ENCODE peak calls at places on chromosomes 12 and 14, in nine cellular contexts. One of them, this sample, is unnamed.

GRCh38 chr14:33249361-33249760 is 310.7 kb downstream of the NPAS3 start:
- DNase-seq in CD8-positive, alpha-beta memory T cell: no peak
- DNase-seq in hepatocyte: no peak
- DNase-seq in transverse colon: no peak
- DNase-seq in aorta: no peak
- DNase-seq in lung: no peak
- DNase-seq in heart right ventricle: no peak
- DNase-seq in GM23248: no peak
- DNase-seq in cardiac muscle cell: no peak
- DNase-seq in this sample: no peak

GRCh38 chr14:55438066-55438683 is 2.2 kb downstream of the TBPL2 start:
- DNase-seq in transverse colon: no peak
- DNase-seq in lung: no peak
- DNase-seq in hepatocyte: peak; percentile 79
- DNase-seq in CD8-positive, alpha-beta memory T cell: no peak
- DNase-seq in cardiac muscle cell: peak; percentile 66
- DNase-seq in heart right ventricle: peak; percentile 20
- DNase-seq in aorta: no peak
- DNase-seq in GM23248: peak; percentile 85
- DNase-seq in this sample: no peak

GRCh38 chr12:132078190-132078589 is 65.9 kb downstream of the DDX51 start:
- DNase-seq in transverse colon: no peak
- DNase-seq in heart right ventricle: peak; percentile 43
- DNase-seq in hepatocyte: no peak
- DNase-seq in cardiac muscle cell: no peak
- DNase-seq in aorta: no peak
- DNase-seq in GM23248: peak; percentile 83
- DNase-seq in CD8-positive, alpha-beta memory T cell: no peak
- DNase-seq in lung: no peak
- DNase-seq in this sample: no peak

GRCh38 chr12:109134186-109134917 is 18.0 kb downstream of the ACACB start:
- DNase-seq in GM23248: peak; percentile 56
- DNase-seq in cardiac muscle cell: peak; percentile 36
- DNase-seq in aorta: no peak
- DNase-seq in hepatocyte: no peak
- DNase-seq in transverse colon: no peak
- DNase-seq in lung: peak; percentile 42
- DNase-seq in CD8-positive, alpha-beta memory T cell: no peak
- DNase-seq in heart right ventricle: peak; percentile 34
- DNase-seq in this sample: no peak

GRCh38 chr12:127803545-127803944 is 463.4 kb upstream of the TMEM132C start:
- DNase-seq in hepatocyte: no peak
- DNase-seq in aorta: no peak
- DNase-seq in heart right ventricle: no peak
- DNase-seq in GM23248: peak; percentile 53
- DNase-seq in lung: no peak
- DNase-seq in CD8-positive, alpha-beta memory T cell: no peak
- DNase-seq in transverse colon: no peak
- DNase-seq in cardiac muscle cell: no peak
- DNase-seq in this sample: no peak

GRCh38 chr12:103912069-103912468 is 18.1 kb upstream of the HSP90B1 start:
- DNase-seq in cardiac muscle cell: no peak
- DNase-seq in hepatocyte: no peak
- DNase-seq in CD8-positive, alpha-beta memory T cell: no peak
- DNase-seq in aorta: no peak
- DNase-seq in transverse colon: no peak
- DNase-seq in lung: no peak
- DNase-seq in GM23248: no peak
- DNase-seq in heart right ventricle: no peak
- DNase-seq in this sample: no peak

GRCh38 chr12:32312049-32312670 is 87.2 kb upstream of the FGD4 start:
- DNase-seq in GM23248: peak; percentile 81
- DNase-seq in CD8-positive, alpha-beta memory T cell: no peak
- DNase-seq in aorta: no peak
- DNase-seq in lung: no peak
- DNase-seq in hepatocyte: peak; percentile 81
- DNase-seq in cardiac muscle cell: peak; percentile 59
- DNase-seq in heart right ventricle: no peak
- DNase-seq in transverse colon: no peak
- DNase-seq in this sample: peak; percentile 9

GRCh38 chr14:33938131-33938949 is 12.5 kb downstream of the EGLN3 start:
- DNase-seq in lung: no peak
- DNase-seq in heart right ventricle: peak; percentile 81
- DNase-seq in GM23248: peak; percentile 19
- DNase-seq in transverse colon: peak; percentile 76
- DNase-seq in hepatocyte: peak; percentile 62
- DNase-seq in aorta: peak; percentile 86
- DNase-seq in CD8-positive, alpha-beta memory T cell: no peak
- DNase-seq in cardiac muscle cell: peak; percentile 91
- DNase-seq in this sample: no peak

GRCh38 chr12:26271024-26271423 is 75.7 kb downstream of the SSPN start:
- DNase-seq in GM23248: peak; percentile 16
- DNase-seq in heart right ventricle: no peak
- DNase-seq in aorta: no peak
- DNase-seq in CD8-positive, alpha-beta memory T cell: no peak
- DNase-seq in lung: no peak
- DNase-seq in cardiac muscle cell: no peak
- DNase-seq in transverse colon: no peak
- DNase-seq in hepatocyte: no peak
- DNase-seq in this sample: no peak

GRCh38 chr14:35331605-35332516 is 39.7 kb downstream of the PSMA6 start:
- DNase-seq in lung: peak; percentile 70
- DNase-seq in cardiac muscle cell: no peak
- DNase-seq in aorta: no peak
- DNase-seq in CD8-positive, alpha-beta memory T cell: no peak
- DNase-seq in hepatocyte: peak; percentile 80
- DNase-seq in GM23248: peak; percentile 46
- DNase-seq in transverse colon: peak; percentile 80
- DNase-seq in heart right ventricle: no peak
- DNase-seq in this sample: no peak

GRCh38 chr12:103423061-103423473 is 72.7 kb downstream of the C12orf42 start:
- DNase-seq in aorta: no peak
- DNase-seq in hepatocyte: no peak
- DNase-seq in cardiac muscle cell: no peak
- DNase-seq in lung: no peak
- DNase-seq in transverse colon: no peak
- DNase-seq in heart right ventricle: no peak
- DNase-seq in GM23248: no peak
- DNase-seq in CD8-positive, alpha-beta memory T cell: no peak
- DNase-seq in this sample: no peak

DNA sequence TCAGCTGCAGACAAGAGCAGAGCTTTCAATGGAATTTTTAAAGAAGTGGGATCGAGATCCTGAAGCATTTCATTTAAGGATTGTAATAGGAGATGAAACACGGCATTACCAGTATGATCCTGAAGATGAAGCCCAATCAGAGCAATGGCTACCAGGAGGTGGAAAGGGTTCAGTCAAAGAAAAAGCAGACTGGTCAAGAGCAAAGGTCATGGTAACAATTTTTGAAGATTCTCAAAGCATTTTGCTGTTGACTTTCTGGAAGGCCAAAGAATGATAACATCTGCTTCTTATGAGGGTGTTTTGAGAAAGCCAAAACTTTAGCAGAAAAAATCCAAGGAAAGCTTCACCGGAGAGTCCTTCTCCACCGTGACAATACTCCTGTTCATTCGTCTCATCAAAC is 204.3 kb upstream of the EEA1 start:
- DNase-seq in aorta: no peak
- DNase-seq in lung: no peak
- DNase-seq in GM23248: no peak
- DNase-seq in transverse colon: no peak
- DNase-seq in heart right ventricle: no peak
- DNase-seq in cardiac muscle cell: no peak
- DNase-seq in CD8-positive, alpha-beta memory T cell: no peak
- DNase-seq in hepatocyte: no peak
- DNase-seq in this sample: no peak
- H3K27ac ChIP-seq in aorta: no peak overlapping the region
- H3K27ac ChIP-seq in lung: no peak overlapping the region
- H3K27ac ChIP-seq in GM23248: no peak overlapping the region
- H3K27ac ChIP-seq in transverse colon: no peak overlapping the region
- H3K27ac ChIP-seq in heart right ventricle: no peak overlapping the region
- H3K27ac ChIP-seq in cardiac muscle cell: no peak overlapping the region
- H3K27ac ChIP-seq in CD8-positive, alpha-beta memory T cell: no peak overlapping the region
- H3K27ac ChIP-seq in hepatocyte: no peak overlapping the region
- H3K27ac ChIP-seq in this sample: no peak overlapping the region

DNA sequence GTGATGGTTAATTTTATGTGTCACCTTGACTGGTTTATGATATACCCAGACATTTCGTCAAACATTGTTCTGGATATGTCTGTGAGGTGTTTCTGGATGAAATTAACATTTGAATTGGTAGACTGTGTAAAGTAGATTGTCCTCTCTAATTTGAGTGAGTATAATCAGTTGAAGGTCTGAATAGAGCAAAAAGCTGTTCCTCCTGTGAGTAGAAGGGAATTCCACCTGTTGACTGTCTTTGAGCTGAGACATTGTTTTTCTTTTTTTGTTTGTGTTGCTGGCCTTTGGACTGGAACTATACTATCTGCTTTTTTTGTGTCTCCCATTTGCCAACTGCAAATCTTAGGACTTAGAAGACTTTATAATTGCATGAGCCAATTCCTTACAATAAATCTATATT is 920.9 kb upstream of the LRFN5 start:
- DNase-seq in transverse colon: no peak
- DNase-seq in GM23248: no peak
- DNase-seq in hepatocyte: no peak
- DNase-seq in heart right ventricle: no peak
- DNase-seq in cardiac muscle cell: no peak
- DNase-seq in CD8-positive, alpha-beta memory T cell: no peak
- DNase-seq in lung: no peak
- DNase-seq in aorta: no peak
- DNase-seq in this sample: no peak
- H3K9me3 ChIP-seq in transverse colon: peaks cover 4% of the 10 kb centered on the region
- H3K9me3 ChIP-seq in GM23248: no peaks in the 10 kb centered on the region
- H3K9me3 ChIP-seq in hepatocyte: no peaks in the 10 kb centered on the region
- H3K9me3 ChIP-seq in heart right ventricle: no peaks in the 10 kb centered on the region
- H3K9me3 ChIP-seq in cardiac muscle cell: no peaks in the 10 kb centered on the region
- H3K9me3 ChIP-seq in CD8-positive, alpha-beta memory T cell: no peaks in the 10 kb centered on the region
- H3K9me3 ChIP-seq in lung: no peaks in the 10 kb centered on the region
- H3K9me3 ChIP-seq in aorta: no peaks in the 10 kb centered on the region
- H3K9me3 ChIP-seq in this sample: no peaks in the 10 kb centered on the region

GRCh38 chr12:58914457-58914856 is 5.8 kb downstream of the LRIG3 start:
- DNase-seq in heart right ventricle: no peak
- DNase-seq in hepatocyte: no peak
- DNase-seq in lung: no peak
- DNase-seq in GM23248: peak; percentile 9
- DNase-seq in cardiac muscle cell: no peak
- DNase-seq in aorta: no peak
- DNase-seq in CD8-positive, alpha-beta memory T cell: no peak
- DNase-seq in transverse colon: no peak
- DNase-seq in this sample: no peak

GRCh38 chr12:58916891-58917570 is 3.3 kb downstream of the LRIG3 start:
- DNase-seq in hepatocyte: peak; percentile 52
- DNase-seq in GM23248: peak; percentile 79
- DNase-seq in transverse colon: peak; percentile 22
- DNase-seq in heart right ventricle: no peak
- DNase-seq in CD8-positive, alpha-beta memory T cell: no peak
- DNase-seq in aorta: no peak
- DNase-seq in cardiac muscle cell: no peak
- DNase-seq in lung: no peak
- DNase-seq in this sample: no peak

GRCh38 chr12:58916153-58916709 is 4.1 kb downstream of the LRIG3 start:
- DNase-seq in hepatocyte: no peak
- DNase-seq in transverse colon: no peak
- DNase-seq in GM23248: no peak
- DNase-seq in aorta: no peak
- DNase-seq in cardiac muscle cell: no peak
- DNase-seq in CD8-positive, alpha-beta memory T cell: no peak
- DNase-seq in heart right ventricle: no peak
- DNase-seq in lung: no peak
- DNase-seq in this sample: no peak

GRCh38 chr12:58917699-58918334 is 2.5 kb downstream of the LRIG3 start:
- DNase-seq in hepatocyte: no peak
- DNase-seq in CD8-positive, alpha-beta memory T cell: no peak
- DNase-seq in transverse colon: no peak
- DNase-seq in GM23248: peak; percentile 36
- DNase-seq in aorta: no peak
- DNase-seq in cardiac muscle cell: no peak
- DNase-seq in lung: no peak
- DNase-seq in heart right ventricle: no peak
- DNase-seq in this sample: no peak

DNA sequence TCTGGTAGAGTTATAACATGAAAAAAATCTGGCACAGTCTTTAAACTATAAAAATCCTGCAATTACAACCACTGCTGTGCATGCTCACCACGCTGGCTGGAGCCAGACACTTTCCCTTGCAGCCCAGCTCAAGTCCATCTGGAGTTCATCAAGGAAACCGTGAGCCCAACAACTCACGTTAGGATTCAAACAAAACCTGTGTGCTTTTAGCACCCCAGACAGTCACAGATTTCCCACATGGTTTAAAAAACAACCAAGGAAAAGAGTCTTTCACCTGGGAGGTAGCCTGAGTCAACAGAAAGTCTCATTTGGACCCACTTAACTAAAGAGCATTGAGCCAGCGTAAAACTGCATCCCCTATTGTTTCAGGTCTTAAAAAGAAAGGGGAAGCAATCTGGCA is 4.7 kb downstream of the LRIG3 start:
- DNase-seq in aorta: no peak
- DNase-seq in CD8-positive, alpha-beta memory T cell: no peak
- DNase-seq in cardiac muscle cell: peak; percentile 63
- DNase-seq in heart right ventricle: peak; percentile 27
- DNase-seq in GM23248: peak; percentile 86
- DNase-seq in hepatocyte: peak; percentile 70
- DNase-seq in transverse colon: peak; percentile 66
- DNase-seq in lung: no peak
- DNase-seq in this sample: no peak
- H3K27ac ChIP-seq in aorta: no peak overlapping the region
- H3K27ac ChIP-seq in CD8-positive, alpha-beta memory T cell: no peak overlapping the region
- H3K27ac ChIP-seq in cardiac muscle cell: peak overlapping the region; percentile 54
- H3K27ac ChIP-seq in heart right ventricle: peak overlapping the region; percentile 8
- H3K27ac ChIP-seq in GM23248: peak overlapping the region; percentile 81
- H3K27ac ChIP-seq in hepatocyte: peak overlapping the region; percentile 94
- H3K27ac ChIP-seq in transverse colon: peak overlapping the region; percentile 99
- H3K27ac ChIP-seq in lung: peak overlapping the region; percentile 53
- H3K27ac ChIP-seq in this sample: no peak overlapping the region

DNA sequence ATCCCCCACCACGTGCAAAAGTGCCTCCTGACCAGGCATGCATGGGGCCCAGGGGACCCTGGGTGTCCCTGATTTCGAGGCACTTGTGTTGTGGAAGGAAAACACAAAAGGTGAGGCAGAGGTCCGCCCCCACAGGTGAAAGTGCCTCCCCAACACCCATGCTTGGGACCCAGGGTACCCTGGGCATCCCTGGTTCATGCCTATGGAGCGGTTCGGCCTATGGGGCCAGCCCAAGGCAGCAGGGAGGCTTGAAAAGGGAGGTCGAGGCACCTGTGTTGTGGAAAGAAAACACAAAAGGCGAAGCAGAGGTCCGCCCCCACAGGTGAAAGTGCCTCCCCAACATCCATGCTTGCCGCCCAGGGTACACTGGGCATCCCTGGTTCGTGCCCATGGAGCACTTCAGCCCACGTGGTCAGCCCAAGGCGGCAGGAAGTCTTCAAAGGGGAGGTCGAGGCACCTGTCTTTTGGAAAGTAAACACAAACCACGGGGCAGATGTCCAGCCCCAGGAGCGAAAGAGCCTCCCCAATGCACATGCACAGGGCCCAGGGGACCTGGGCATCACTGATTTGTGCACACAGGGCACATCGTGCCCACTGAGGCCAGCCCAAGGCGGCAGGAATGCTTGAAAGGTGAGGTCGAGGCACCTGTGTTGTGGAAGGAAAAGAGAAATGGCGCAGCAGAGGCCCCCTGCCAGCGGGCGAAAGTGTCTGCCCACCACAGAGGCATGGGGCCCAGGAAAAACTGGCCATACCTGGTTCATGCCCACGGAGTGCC is 375.5 kb downstream of the ALG10 start:
- DNase-seq in aorta: peak; percentile 43
- DNase-seq in lung: peak; percentile 17
- DNase-seq in transverse colon: peak; percentile 4
- DNase-seq in cardiac muscle cell: no peak
- DNase-seq in GM23248: no peak
- DNase-seq in heart right ventricle: peak; percentile 2
- DNase-seq in CD8-positive, alpha-beta memory T cell: peak; percentile 44
- DNase-seq in hepatocyte: no peak
- DNase-seq in this sample: no peak
- H3K9me3 ChIP-seq in aorta: peaks cover 3% of the 10 kb centered on the region
- H3K9me3 ChIP-seq in lung: peaks cover 96% of the 10 kb centered on the region
- H3K9me3 ChIP-seq in transverse colon: peaks cover 34% of the 10 kb centered on the region
- H3K9me3 ChIP-seq in cardiac muscle cell: no peaks in the 10 kb centered on the region
- H3K9me3 ChIP-seq in GM23248: no peaks in the 10 kb centered on the region
- H3K9me3 ChIP-seq in heart right ventricle: no peaks in the 10 kb centered on the region
- H3K9me3 ChIP-seq in CD8-positive, alpha-beta memory T cell: no peaks in the 10 kb centered on the region
- H3K9me3 ChIP-seq in hepatocyte: no peaks in the 10 kb centered on the region
- H3K9me3 ChIP-seq in this sample: peaks cover 36% of the 10 kb centered on the region